ENCODE peak calls at places on chromosomes 3 and 15, in four cellular contexts. W, Q, B and P are unnamed samples.

GRCh38 chr3:49725906-49726681 is 2.3 kb upstream of the GMPPB start:
- DNase-seq in W (no peak), Q (no peak), B (no peak), P (no peak)

GRCh38 chr3:131535131-131535530 is 32.4 kb upstream of the MRPL3 start:
- DNase-seq in W (no peak), Q (no peak), B (no peak), P (no peak)

GRCh38 chr15:73341886-73342600 is 26.7 kb downstream of the HCN4 start:
- DNase-seq in W (no peak), Q (no peak), B (no peak), P (no peak)

GRCh38 chr3:24495334-24495994 is 814 bp upstream of the THRB start:
- DNase-seq in W (no peak), Q (no peak), B (no peak), P (peak)

GRCh38 chr3:169387751-169388696 is 275.5 kb downstream of the MECOM start:
- DNase-seq in W (no peak), Q (no peak), B (peak), P (peak)

GRCh38 chr3:181913254-181913653 is 201.5 kb downstream of the SOX2 start:
- DNase-seq in W (no peak), Q (no peak), B (no peak), P (no peak)

GRCh38 chr3:188510366-188510765 is 356.4 kb downstream of the LPP start:
- DNase-seq in W (no peak), Q (no peak), B (peak), P (no peak)

GRCh38 chr15:59376735-59377134 is 4.1 kb upstream of the MYO1E start:
- DNase-seq in W (no peak), Q (no peak), B (peak), P (no peak)

GRCh38 chr15:78448441-78449219 is 10.6 kb downstream of the IREB2 start:
- DNase-seq in W (no peak), Q (no peak), B (peak), P (no peak)